ENCODE peak calls at places on chromosomes 7 and 10, in five cellular contexts. M, T, K, V and E are unnamed samples.

GRCh38 chr10:95201736-95202135 is 7.7 kb downstream of the ACSM6 start:
- DNase-seq in M (no peak), T (no peak), K (no peak), V (no peak), E (no peak)

GRCh38 chr7:85602196-85602595 is 415.3 kb upstream of the SEMA3D start:
- DNase-seq in M (no peak), T (no peak), K (no peak), V (no peak), E (no peak)

GRCh38 chr7:32532716-32533115 is 37.4 kb downstream of the AVL9 start:
- DNase-seq in M (no peak), T (no peak), K (no peak), V (no peak), E (no peak)

GRCh38 chr7:2640858-2641257 is 9.1 kb downstream of the TTYH3 start:
- DNase-seq in M (no peak), T (no peak), K (no peak), V (no peak), E (no peak)

GRCh38 chr7:29281782-29282541 is 87.4 kb downstream of the CHN2 start:
- DNase-seq in M (no peak), T (no peak), K (no peak), V (no peak), E (peak)

GRCh38 chr7:133358728-133359127 is 105.8 kb downstream of the EXOC4 start:
- DNase-seq in M (no peak), T (no peak), K (no peak), V (no peak), E (no peak)

GRCh38 chr10:127947206-127947605 is 40.3 kb downstream of the PTPRE start:
- DNase-seq in M (no peak), T (no peak), K (no peak), V (no peak), E (no peak)

GRCh38 chr10:107814865-107815487 is 650.5 kb upstream of the SORCS1 start:
- DNase-seq in M (no peak), T (peak), K (no peak), V (peak), E (peak)

GRCh38 chr10:82245906-82246305 is 370.9 kb downstream of the NRG3 start:
- DNase-seq in M (no peak), T (no peak), K (peak), V (no peak), E (no peak)

GRCh38 chr7:127189074-127189473 is 63.7 kb downstream of the GRM8 start:
- DNase-seq in M (no peak), T (no peak), K (no peak), V (no peak), E (no peak)

GRCh38 chr7:34162676-34163075 is 257.3 kb downstream of the BMPER start:
- DNase-seq in M (no peak), T (no peak), K (no peak), V (no peak), E (no peak)

GRCh38 chr7:55305130-55305529 is 60.0 kb upstream of the LANCL2 start:
- DNase-seq in M (no peak), T (no peak), K (no peak), V (no peak), E (peak)

GRCh38 chr10:70596110-70596798 is 6.3 kb downstream of the PRF1 start:
- DNase-seq in M (no peak), T (no peak), K (no peak), V (no peak), E (no peak)

GRCh38 chr10:91672021-91672608 is 39.2 kb upstream of the PPP1R3C start:
- DNase-seq in M (no peak), T (peak), K (no peak), V (peak), E (peak)

GRCh38 chr10:33196710-33197406 is 137.6 kb downstream of the NRP1 start:
- DNase-seq in M (no peak), T (no peak), K (no peak), V (no peak), E (no peak)

GRCh38 chr7:158633055-158633956 is 45.7 kb upstream of the PTPRN2 start:
- DNase-seq in M (no peak), T (no peak), K (no peak), V (no peak), E (no peak)

GRCh38 chr10:4519691-4520402 is 306.2 kb upstream of the AKR1E2 start:
- DNase-seq in M (no peak), T (no peak), K (no peak), V (no peak), E (no peak)

GRCh38 chr10:58641095-58641531 is 128.4 kb downstream of the BICC1 start:
- DNase-seq in M (no peak), T (peak), K (no peak), V (no peak), E (no peak)

GRCh38 chr10:107553470-107553869 is 389.0 kb upstream of the SORCS1 start:
- DNase-seq in M (no peak), T (no peak), K (no peak), V (no peak), E (no peak)

GRCh38 chr10:122241836-122242235 is 29.3 kb upstream of the BTBD16 start:
- DNase-seq in M (no peak), T (no peak), K (no peak), V (no peak), E (no peak)

GRCh38 chr10:70417568-70417967 is 13.6 kb downstream of the EIF4EBP2 start:
- DNase-seq in M (no peak), T (no peak), K (no peak), V (no peak), E (no peak)

GRCh38 chr7:25849361-25850184 is 302.4 kb upstream of the NFE2L3 start:
- DNase-seq in M (no peak), T (no peak), K (no peak), V (no peak), E (no peak)

GRCh38 chr10:23345861-23346260 is 1.3 kb upstream of the C10orf67 start:
- DNase-seq in M (no peak), T (no peak), K (no peak), V (no peak), E (peak)

GRCh38 chr7:119175916-119176627 is 951.6 kb downstream of the ANKRD7 start:
- DNase-seq in M (no peak), T (peak), K (peak), V (peak), E (peak)

GRCh38 chr10:84177541-84178386 is 4.2 kb downstream of the GPR15LG start:
- DNase-seq in M (no peak), T (no peak), K (no peak), V (no peak), E (no peak)

GRCh38 chr7:20164420-20165145 is 52.6 kb downstream of the MACC1 start:
- DNase-seq in M (no peak), T (peak), K (peak), V (no peak), E (no peak)

GRCh38 chr7:141737118-141737835 is 881 bp upstream of the SSBP1 start:
- DNase-seq in M (no peak), T (peak), K (no peak), V (no peak), E (peak)

GRCh38 chr10:71963756-71964668 is at the start of gene CHST3:
- DNase-seq in M (peak), T (peak), K (no peak), V (peak), E (peak)

GRCh38 chr10:73879296-73880173 is 5.2 kb upstream of the CAMK2G start:
- DNase-seq in M (peak), T (peak), K (no peak), V (peak), E (peak)

GRCh38 chr10:131908151-131908550 is 7.3 kb downstream of the PPP2R2D start:
- DNase-seq in M (no peak), T (no peak), K (no peak), V (no peak), E (no peak)